ENCODE peak calls at places on chromosomes 13 and 19, in four cellular contexts. L, Y, J and X are unnamed samples.

GRCh38 chr19:35619290-35619923 is 6.9 kb downstream of the HAUS5 start:
- DNase-seq in L (no peak), Y (no peak), J (no peak), X (no peak)

GRCh38 chr13:113813749-113814434 is 50.0 kb downstream of the GAS6 start:
- DNase-seq in L (no peak), J (no peak), Y (no peak), X (no peak)

GRCh38 chr13:76965759-76966421 is 17.6 kb downstream of the ACOD1 start:
- DNase-seq in L (peak; percentile 61), Y (peak; percentile 33), J (no peak), X (no peak)

GRCh38 chr19:23351806-23352205 is 43.5 kb downstream of the ZNF91 start:
- DNase-seq in L (no peak), Y (no peak), J (no peak), X (no peak)

GRCh38 chr13:73275163-73275562 is 216.4 kb downstream of the KLF5 start:
- DNase-seq in Y (no peak), J (no peak), L (no peak), X (no peak)

GRCh38 chr13:95367309-95367843 is 66.1 kb upstream of the ABCC4 start:
- DNase-seq in J (no peak), Y (no peak), L (no peak), X (no peak)

GRCh38 chr19:55230329-55230728 is 1.8 kb upstream of the TMEM86B start:
- DNase-seq in J (no peak), L (no peak), Y (no peak), X (no peak)

GRCh38 chr19:12871681-12872080 is 9.6 kb downstream of the DNASE2 start:
- DNase-seq in L (no peak), J (no peak), Y (no peak), X (no peak)

GRCh38 chr13:103607995-103608394 is 541.8 kb upstream of the SLC10A2 start:
- DNase-seq in J (no peak), Y (no peak), L (no peak), X (no peak)

GRCh38 chr13:44413095-44413494 is 39.5 kb downstream of the SERP2 start:
- DNase-seq in Y (no peak), L (peak; percentile 53), J (no peak), X (no peak)

GRCh38 chr19:24055548-24055947 is 31.4 kb upstream of the ZNF254 start:
- DNase-seq in J (no peak), L (no peak), Y (no peak), X (no peak)

GRCh38 chr13:112710855-112711527 is 21.2 kb downstream of the ATP11A start:
- DNase-seq in Y (no peak), L (no peak), J (no peak), X (no peak)
- TF ChIP-seq POLR2A in Y (no peak), L (no peak), J (no peak), X (no peak)

GRCh38 chr19:10352764-10353671 is 13.6 kb upstream of the ICAM3 start:
- DNase-seq in L (no peak), J (peak; percentile 54), Y (no peak), X (no peak)
- TF ChIP-seq POLR2A in L (no peak), J (no peak), Y (no peak), X (no peak)

DNA sequence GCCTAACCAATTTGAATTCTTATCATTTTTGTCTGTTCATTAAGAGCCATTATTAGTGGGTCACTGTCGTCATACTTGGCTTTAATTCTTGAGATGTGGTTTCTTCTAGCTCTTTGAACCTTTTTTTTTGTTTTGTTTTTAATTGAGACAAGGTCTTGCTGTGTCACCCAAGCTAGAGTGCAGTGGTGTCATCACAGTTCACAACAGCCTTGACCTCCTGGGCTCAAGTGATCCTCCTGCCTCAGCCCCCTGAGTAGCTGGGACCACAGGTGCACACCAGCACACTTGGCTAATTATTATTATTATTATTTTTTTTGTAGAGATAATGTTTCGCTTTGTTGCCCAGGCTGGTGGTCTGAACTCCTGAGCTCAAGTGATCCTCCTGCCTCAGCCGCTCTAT is 25.8 kb upstream of the LDLR start:
- DNase-seq in L (no peak), J (no peak), Y (no peak), X (no peak)
- TF ChIP-seq POLR2A in L (no peak), J (no peak), Y (no peak), X (no peak)

DNA sequence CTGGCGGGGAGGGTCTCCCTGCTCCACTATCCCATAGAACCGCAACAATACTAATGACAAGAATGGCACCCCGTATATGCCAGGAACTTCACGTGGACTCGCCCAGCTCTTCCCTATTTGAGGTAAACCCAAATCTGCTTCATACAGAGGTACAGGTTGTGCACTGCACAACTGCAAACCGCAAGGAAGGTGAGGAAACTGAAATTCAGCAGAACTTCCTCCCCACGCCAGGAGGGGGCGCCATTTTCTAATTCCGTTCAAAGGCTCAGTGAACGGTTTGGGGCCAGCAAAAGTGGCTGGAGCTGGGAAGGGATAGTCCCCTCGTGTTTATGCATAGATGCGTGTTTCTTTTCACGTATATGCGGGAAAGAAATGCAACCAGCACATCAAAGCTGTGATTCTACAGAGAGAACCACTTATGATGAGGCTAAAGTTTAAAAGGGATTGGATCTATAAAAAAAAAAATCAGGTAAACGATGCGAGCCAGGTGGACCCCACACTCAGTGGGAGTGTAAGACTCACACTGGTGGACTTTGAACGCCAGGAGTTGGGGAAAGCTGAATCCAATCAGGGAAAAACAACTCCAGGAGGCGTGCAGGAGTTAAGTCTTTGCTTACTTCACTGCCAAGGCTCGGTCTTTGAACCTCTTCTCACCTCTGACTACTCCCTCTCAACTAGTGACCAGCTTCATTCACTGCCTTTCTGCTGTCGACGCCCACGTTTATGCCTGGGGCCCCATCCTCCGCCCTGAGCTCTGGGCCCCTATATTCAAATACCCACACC is 20.3 kb downstream of the C19orf81 start:
- DNase-seq in L (peak; percentile 15), J (peak; percentile 73), Y (peak; percentile 30), X (peak; percentile 87)
- TF ChIP-seq POLR2A in L (no peak), J (no peak), Y (no peak), X (no peak)

GRCh38 chr13:29452773-29453574 is 142.5 kb downstream of the SLC7A1 start:
- DNase-seq in L (no peak), J (no peak), Y (no peak), X (no peak)
- TF ChIP-seq POLR2A in L (no peak), J (no peak), Y (no peak), X (no peak)

GRCh38 chr19:803686-804418 is 6.6 kb downstream of the PTBP1 start:
- DNase-seq in Y (no peak), J (no peak), L (no peak), X (no peak)
- TF ChIP-seq POLR2A in Y (no peak), J (no peak), L (no peak), X (no peak)

GRCh38 chr19:45423589-45424190 is at the start of gene ERCC1:
- DNase-seq in J (peak; percentile 98), Y (peak; percentile 99), L (peak; percentile 94), X (peak; percentile 70)
- TF ChIP-seq POLR2A in J (peak; percentile 96), Y (peak; percentile 74), L (peak; percentile 88), X (peak; percentile 31)